ENCODE peak calls at places on chromosomes 4 and X, in four cellular contexts. U is upper lobe of left lung, L is uterus, C is HCT116. W is an unnamed sample.

GRCh38 chr4:139282375-139283075 is 2.5 kb upstream of the MGARP start:
- DNase-seq in U (no peak), L (no peak), C (no peak), W (no peak)

GRCh38 chrX:102744307-102744706 is 23.8 kb downstream of the GPRASP3 start:
- DNase-seq in C (no peak), L (no peak), U (no peak), W (no peak)

GRCh38 chr4:182704903-182705302 is 212.3 kb downstream of the DCTD start:
- DNase-seq in U (no peak), L (no peak), C (no peak), W (no peak)

GRCh38 chrX:43655961-43656494 is at the start of gene MAOA:
- DNase-seq in U (peak), C (no peak), L (peak), W (peak)

GRCh38 chr4:25154594-25155265 is 5.5 kb downstream of the SEPSECS start:
- DNase-seq in L (no peak), U (no peak), C (no peak), W (no peak)

GRCh38 chr4:155658665-155659064 is 8.0 kb upstream of the GUCY1A1 start:
- DNase-seq in C (no peak), U (no peak), L (no peak), W (no peak)

GRCh38 chrX:34332336-34332735 is 200.2 kb upstream of the FAM47A start:
- DNase-seq in U (no peak), L (no peak), C (no peak), W (no peak)

GRCh38 chrX:1041051-1041450 is 171.4 kb downstream of the CRLF2 start:
- DNase-seq in L (no peak), U (no peak), C (no peak), W (no peak)

GRCh38 chr4:48017108-48017527 is 546 bp downstream of the NIPAL1 start:
- DNase-seq in L (peak), C (peak), U (peak), W (peak)

DNA sequence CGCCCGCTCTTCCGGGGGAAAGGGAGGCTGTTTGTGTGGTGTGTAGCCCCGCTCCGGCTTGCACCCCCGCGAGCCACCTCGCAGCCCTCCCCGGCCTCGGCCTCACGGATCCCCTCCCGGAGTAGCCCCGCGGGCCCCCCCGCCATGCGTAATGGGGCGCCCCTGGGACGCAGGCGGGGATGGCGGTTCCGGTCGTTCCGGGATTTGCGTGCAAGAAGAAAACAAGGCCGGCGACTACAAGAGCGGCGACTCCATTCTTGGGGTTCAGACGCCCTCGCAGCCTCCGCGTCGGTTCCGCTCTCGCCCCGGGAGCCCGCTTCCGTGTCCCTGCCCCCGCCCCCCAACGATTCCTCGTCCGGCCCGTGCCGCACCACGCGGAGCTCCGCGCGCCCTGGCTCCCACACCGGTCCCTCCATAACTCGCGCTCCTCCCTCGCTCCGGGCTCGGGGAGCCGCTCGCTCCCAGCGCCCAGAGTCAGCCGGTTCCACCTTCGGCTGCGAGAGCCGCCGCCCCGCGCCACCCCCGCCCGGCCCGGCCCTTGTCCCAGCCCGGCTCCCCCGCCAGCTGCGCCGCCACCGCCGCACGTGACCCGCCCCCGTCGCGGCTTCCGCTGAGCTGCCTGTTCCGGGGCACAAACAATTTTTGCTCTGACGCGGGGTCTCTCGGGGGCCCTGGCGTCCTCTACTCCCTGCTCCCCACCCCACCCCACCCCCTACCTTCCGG is 78.7 kb upstream of the BCOR start:
- DNase-seq in U (peak), L (peak), C (no peak), W (peak)
- TF ChIP-seq POLR2A in U (peak), L (peak), C (no peak), W (no peak)

GRCh38 chr4:88456757-88457306 is at the start of gene HERC5:
- DNase-seq in L (peak), U (peak), C (peak), W (peak)
- TF ChIP-seq CTCF in L (peak), U (peak), C (peak), W (peak)

GRCh38 chrX:11887175-11887574 is 129.1 kb downstream of the MSL3 start:
- DNase-seq in U (no peak), C (no peak), L (no peak), W (no peak)

GRCh38 chrX:11886745-11887144 is 128.7 kb downstream of the MSL3 start:
- DNase-seq in L (no peak), C (no peak), U (no peak), W (no peak)

DNA sequence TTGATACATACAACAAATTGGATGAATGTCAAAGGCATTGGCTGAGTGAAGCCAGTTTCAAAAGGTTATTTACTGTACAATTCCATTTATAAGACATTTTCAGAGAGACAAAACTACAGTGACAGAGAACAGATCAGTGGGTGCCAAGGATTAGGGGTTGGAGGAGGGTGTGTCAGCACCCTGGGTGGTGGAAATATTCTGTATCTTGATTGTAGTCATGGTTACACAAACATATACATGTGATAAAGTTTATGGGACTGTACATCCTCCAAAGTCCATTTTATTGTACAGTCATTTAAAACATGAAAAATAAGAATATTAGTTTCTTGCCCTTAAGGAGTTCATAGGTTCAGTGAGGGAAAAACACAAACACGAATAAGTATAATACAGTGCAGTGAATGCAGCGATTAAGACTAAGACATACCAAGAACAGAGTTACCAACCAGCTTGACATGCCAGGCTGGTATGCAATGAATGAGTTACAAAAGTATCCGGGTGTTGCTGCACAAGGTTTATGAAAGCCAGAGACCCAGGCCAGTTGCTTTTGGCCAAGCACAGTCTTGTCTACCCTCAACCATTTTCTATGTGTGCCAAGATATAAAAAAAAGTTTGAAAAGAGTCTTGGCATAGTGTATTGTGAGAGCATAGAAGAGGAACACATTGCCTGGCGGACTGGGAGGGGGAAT is 123.6 kb downstream of the MSL3 start:
- DNase-seq in L (no peak), U (no peak), C (no peak), W (no peak)
- H3K27ac ChIP-seq in L (no peak), U (no peak), C (no peak), W (no peak)

GRCh38 chrX:28246675-28247074 is 265.4 kb upstream of the DCAF8L1 start:
- DNase-seq in L (no peak), U (no peak), C (no peak), W (no peak)
- TF ChIP-seq POLR2A in L (no peak), U (no peak), C (no peak), W (no peak)

GRCh38 chr4:1797861-1798529 is 4.9 kb downstream of the FGFR3 start:
- DNase-seq in U (peak), C (no peak), L (no peak), W (no peak)
- TF ChIP-seq CTCF in U (no peak), C (no peak), L (no peak), W (no peak)

GRCh38 chr4:140995058-140995457 is 138.2 kb downstream of the RNF150 start:
- DNase-seq in L (no peak), U (no peak), C (no peak), W (peak)

GRCh38 chr4:140996757-140997156 is 136.5 kb downstream of the RNF150 start:
- DNase-seq in C (no peak), L (no peak), U (no peak), W (no peak)

GRCh38 chr4:140993350-140993749 is 139.9 kb downstream of the RNF150 start:
- DNase-seq in L (no peak), U (no peak), C (no peak), W (no peak)

GRCh38 chr4:140989944-140990343 is 143.3 kb downstream of the RNF150 start:
- DNase-seq in C (no peak), U (no peak), L (no peak), W (no peak)

GRCh38 chr4:140993969-140994459 is 139.3 kb downstream of the RNF150 start:
- DNase-seq in U (no peak), L (no peak), C (no peak), W (no peak)
- H3K27ac ChIP-seq in U (no peak), L (peak), C (no peak), W (peak)

DNA sequence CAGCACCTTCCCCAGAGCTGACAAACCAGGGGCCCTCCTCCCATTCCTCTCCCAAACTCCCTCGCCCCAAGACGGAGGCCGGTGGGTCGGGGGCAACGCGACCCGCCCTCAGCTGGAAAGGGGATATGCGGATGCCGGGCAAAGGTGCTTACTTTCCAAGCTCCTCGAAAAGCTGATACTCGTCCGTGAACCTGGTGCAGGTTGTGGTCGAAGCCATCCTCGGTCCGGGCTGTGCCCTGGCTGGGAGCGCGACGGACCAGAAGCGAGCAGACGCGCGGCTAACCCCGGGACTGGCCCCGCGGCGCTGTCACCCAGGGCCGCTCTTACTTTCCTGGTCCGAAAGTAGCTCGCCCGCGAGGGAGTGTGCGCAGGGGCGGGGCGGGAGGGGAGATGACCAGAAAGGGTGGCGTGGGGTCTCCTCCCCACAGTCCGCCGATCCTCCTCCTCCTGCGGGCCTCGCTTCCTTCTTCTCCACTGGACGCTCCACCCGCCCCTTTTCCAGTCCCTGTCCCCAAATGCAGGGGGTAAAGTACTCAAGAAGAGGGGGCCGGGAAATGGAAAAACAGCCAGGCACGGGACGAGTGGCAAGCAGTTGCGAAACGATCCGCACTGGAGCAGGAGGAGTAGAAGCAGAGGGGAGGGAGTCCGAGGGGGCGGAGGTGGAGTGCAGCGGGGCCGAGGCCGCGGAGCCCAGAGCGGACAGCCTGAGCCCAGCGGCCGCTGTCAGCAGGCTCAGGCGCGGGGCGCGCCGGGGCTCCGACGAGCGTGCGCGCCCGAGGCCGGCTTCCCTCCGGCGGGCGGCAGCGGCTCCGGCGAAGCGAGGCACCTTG is 471 bp downstream of the CAMK2D start:
- DNase-seq in L (peak), U (peak), C (no peak), W (peak)
- TF ChIP-seq POLR2A in L (no peak), U (peak), C (no peak), W (peak)

DNA sequence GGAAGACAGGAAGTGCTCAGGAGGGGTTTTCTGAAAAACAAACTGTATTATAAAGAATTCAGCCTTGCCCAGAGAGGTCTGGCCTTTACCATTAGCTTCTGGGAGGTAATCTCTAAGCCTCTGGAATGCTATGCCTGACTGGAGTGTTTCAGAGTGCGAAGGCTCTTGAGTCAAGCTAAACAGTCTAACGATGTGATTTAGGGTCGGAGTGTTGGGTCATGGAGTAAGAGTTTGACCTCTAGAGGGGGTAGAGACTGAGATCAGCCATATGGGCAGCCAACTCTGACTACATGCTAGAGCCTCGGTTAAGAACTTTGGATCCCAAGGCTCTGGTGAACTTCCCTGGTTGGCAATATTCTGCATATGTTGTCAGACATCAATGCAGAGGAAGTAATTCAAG is 15.0 kb downstream of the BOD1L1 start:
- DNase-seq in L (no peak), U (no peak), C (no peak), W (no peak)
- TF ChIP-seq CTCF in L (no peak), U (no peak), C (no peak), W (no peak)

DNA sequence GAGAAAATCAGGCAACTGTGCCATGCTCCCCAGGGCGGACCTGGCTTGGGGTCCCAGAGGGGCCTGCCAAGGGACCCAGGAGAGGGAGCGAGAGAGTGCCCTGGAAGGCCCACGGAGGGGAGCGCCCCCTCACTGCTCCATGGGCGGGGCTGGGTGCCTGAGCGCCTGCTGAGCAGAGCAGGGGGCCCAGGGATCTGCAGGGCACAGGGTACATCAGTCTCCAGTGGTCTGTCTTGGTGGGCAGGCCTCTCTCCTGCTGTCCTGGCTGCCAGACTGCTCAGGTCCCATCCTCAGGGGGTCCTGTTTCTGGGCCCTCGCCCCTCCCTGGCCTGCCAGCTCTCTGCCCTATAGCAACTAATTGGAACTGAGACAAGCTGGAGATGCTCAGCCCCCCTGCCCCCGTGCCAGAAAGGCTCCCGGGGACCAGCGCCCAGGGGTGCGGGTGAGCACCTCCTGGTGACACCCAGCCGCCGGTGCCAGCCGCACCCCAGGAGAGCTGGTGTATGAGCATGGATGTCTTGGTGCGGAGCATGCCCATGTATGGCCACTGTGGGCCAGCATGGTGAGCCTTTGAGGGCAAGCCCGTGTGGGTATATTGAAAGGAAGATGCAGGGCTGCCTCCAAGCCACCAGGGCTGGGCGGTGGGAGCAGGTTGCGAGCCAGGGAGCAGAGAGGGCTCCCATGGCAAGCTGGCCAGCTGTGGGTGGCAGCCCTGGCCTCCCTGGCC is 1.3 kb downstream of the BGN start:
- DNase-seq in C (no peak), U (peak), L (no peak), W (no peak)
- H3K27ac ChIP-seq in C (no peak), U (peak), L (peak), W (no peak)